ENCODE peak calls at places on chromosomes 4 and X, in ten cellular contexts. A, C, H, F, U, Y, G, B, V and Z are unnamed samples.

GRCh38 chr4:27005512-27006246 is 145.0 kb downstream of the STIM2 start:
- DNase-seq in A (no peak), C (no peak), H (no peak), F (peak; percentile 83), U (peak; percentile 55), Y (no peak), G (no peak), B (peak; percentile 87), V (peak; percentile 85), Z (peak; percentile 89)

GRCh38 chrX:53716328-53717088 is 30.0 kb upstream of the HUWE1 start:
- DNase-seq in A (peak; percentile 29), C (no peak), H (no peak), F (peak; percentile 20), U (peak; percentile 11), Y (no peak), G (no peak), B (peak; percentile 40), V (peak; percentile 74), Z (peak; percentile 22)

GRCh38 chrX:34877451-34877850 is 65.1 kb upstream of the FAM47B start:
- DNase-seq in A (no peak), C (no peak), H (no peak), F (peak; percentile 60), U (no peak), Y (no peak), G (no peak), B (no peak), V (no peak), Z (no peak)

GRCh38 chr4:112523008-112523440 is 7.0 kb upstream of the NEUROG2 start:
- DNase-seq in A (no peak), C (no peak), H (no peak), F (peak; percentile 43), U (no peak), Y (no peak), G (peak; percentile 71), B (peak; percentile 34), V (no peak), Z (no peak)

GRCh38 chr4:121096629-121097028 is 24.3 kb upstream of the NDNF start:
- DNase-seq in A (no peak), C (no peak), H (no peak), F (peak; percentile 66), U (peak; percentile 10), Y (peak; percentile 24), G (peak; percentile 9), B (peak; percentile 70), V (peak; percentile 50), Z (peak; percentile 51)

GRCh38 chrX:72125331-72126047 is 6.2 kb downstream of the RTL5 start:
- DNase-seq in A (no peak), C (no peak), H (no peak), F (peak; percentile 12), U (no peak), Y (no peak), G (no peak), B (no peak), V (no peak), Z (no peak)

GRCh38 chr4:95129708-95130343 is 372.1 kb downstream of the BMPR1B start:
- DNase-seq in A (no peak), C (no peak), H (peak; percentile 66), F (peak; percentile 100), U (peak; percentile 94), Y (peak; percentile 73), G (no peak), B (peak; percentile 100), V (peak; percentile 97), Z (peak; percentile 100)

GRCh38 chr4:129978315-129978714 is 882.4 kb downstream of the C4orf33 start:
- DNase-seq in A (no peak), C (no peak), H (no peak), F (no peak), U (no peak), Y (no peak), G (no peak), B (no peak), V (no peak), Z (no peak)

GRCh38 chr4:162610116-162610515 is 446.3 kb upstream of the FSTL5 start:
- DNase-seq in A (no peak), C (no peak), H (no peak), F (no peak), U (no peak), Y (no peak), G (no peak), B (no peak), V (no peak), Z (no peak)

GRCh38 chrX:80879916-80880315 is 70.2 kb upstream of the BRWD3 start:
- DNase-seq in A (no peak), C (no peak), H (no peak), F (no peak), U (no peak), Y (no peak), G (no peak), B (peak; percentile 2), V (peak; percentile 69), Z (no peak)

GRCh38 chr4:31141141-31141811 is 421.1 kb downstream of the PCDH7 start:
- DNase-seq in A (no peak), C (no peak), H (no peak), F (no peak), U (no peak), Y (no peak), G (no peak), B (peak; percentile 14), V (no peak), Z (no peak)

GRCh38 chrX:72100824-72101351 is 30.8 kb downstream of the RTL5 start:
- DNase-seq in A (peak; percentile 75), C (no peak), H (no peak), F (no peak), U (no peak), Y (no peak), G (peak; percentile 53), B (no peak), V (no peak), Z (no peak)

GRCh38 chrX:52852110-52852872 is 15.6 kb downstream of the XAGE3 start:
- DNase-seq in A (no peak), C (no peak), H (no peak), F (peak; percentile 26), U (peak; percentile 43), Y (no peak), G (no peak), B (peak; percentile 1), V (peak; percentile 31), Z (no peak)

GRCh38 chr4:7252510-7253340 is 60.4 kb downstream of the SORCS2 start:
- DNase-seq in A (no peak), C (no peak), H (no peak), F (no peak), U (no peak), Y (no peak), G (no peak), B (no peak), V (no peak), Z (no peak)

GRCh38 chr4:37453004-37453360 is 208.4 kb downstream of the NWD2 start:
- DNase-seq in A (no peak), C (no peak), H (no peak), F (peak; percentile 85), U (peak; percentile 4), Y (peak; percentile 58), G (peak; percentile 71), B (peak; percentile 65), V (peak; percentile 87), Z (peak; percentile 86)

GRCh38 chr4:1506956-1507721 is 100.9 kb upstream of the NKX1-1 start:
- DNase-seq in A (no peak), C (peak; percentile 18), H (no peak), F (no peak), U (no peak), Y (no peak), G (no peak), B (no peak), V (no peak), Z (no peak)

GRCh38 chr4:138941037-138941436 is 74.5 kb upstream of the NOCT start:
- DNase-seq in A (no peak), C (no peak), H (no peak), F (no peak), U (no peak), Y (no peak), G (no peak), B (no peak), V (no peak), Z (no peak)
- TF ChIP-seq CTCF in A (no peak), C (no peak), H (no peak), F (no peak), U (no peak), Y (no peak), G (no peak), B (no peak), V (no peak), Z (no peak)

GRCh38 chrX:131841496-131842410 is 181.3 kb upstream of the STK26 start:
- DNase-seq in A (no peak), C (no peak), H (no peak), F (peak; percentile 63), U (peak; percentile 6), Y (peak; percentile 40), G (peak; percentile 69), B (peak; percentile 60), V (peak; percentile 78), Z (peak; percentile 40)
- TF ChIP-seq CTCF in A (peak; percentile 69), C (peak; percentile 60), H (peak; percentile 94), F (peak; percentile 81), U (peak; percentile 66), Y (peak; percentile 68), G (peak; percentile 73), B (peak; percentile 92), V (peak; percentile 85), Z (peak; percentile 60)

DNA sequence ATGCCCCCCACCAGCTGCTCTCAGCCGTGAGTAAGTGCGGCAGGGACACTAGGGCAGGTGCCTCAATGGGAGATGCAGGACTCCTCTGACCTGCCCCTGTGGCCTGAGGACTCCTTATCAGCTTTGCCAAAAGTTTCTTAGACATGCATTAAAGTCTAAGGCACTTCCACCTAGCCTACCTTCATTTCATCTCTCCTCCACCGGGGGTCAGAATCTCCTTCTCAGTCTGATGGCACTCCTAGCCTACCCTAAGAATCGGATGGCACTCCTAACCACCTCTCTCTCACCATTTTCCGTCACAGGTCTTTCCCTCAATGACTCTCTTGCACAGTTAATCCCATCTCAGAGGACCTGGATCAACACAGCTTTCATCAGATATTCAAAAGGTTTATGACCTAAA is 85.9 kb downstream of the OTC start:
- DNase-seq in A (no peak), C (no peak), H (no peak), F (no peak), U (no peak), Y (no peak), G (no peak), B (no peak), V (no peak), Z (no peak)
- TF ChIP-seq CTCF in A (no peak), C (no peak), H (no peak), F (no peak), U (no peak), Y (no peak), G (no peak), B (no peak), V (no peak), Z (no peak)

DNA sequence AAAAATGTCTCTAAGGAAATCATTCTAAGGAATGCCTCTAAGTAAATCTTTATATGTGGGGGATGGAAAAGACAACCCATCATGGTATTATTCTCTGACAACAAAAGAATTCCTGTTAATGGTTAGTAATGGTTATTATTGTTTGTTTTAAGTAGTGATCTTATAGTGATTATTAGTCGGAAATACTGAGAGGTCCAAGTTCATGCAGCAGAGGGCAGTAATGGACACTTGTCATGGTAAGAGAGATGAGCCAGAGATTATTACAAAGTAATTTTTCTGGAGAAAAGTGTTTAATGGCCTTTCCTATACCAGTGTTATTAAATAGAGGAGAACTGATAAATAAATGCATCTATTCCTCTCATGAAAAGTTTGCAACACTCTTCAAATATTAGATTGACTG is 8.1 kb upstream of the DKK2 start:
- DNase-seq in A (no peak), C (no peak), H (no peak), F (peak; percentile 51), U (no peak), Y (peak; percentile 12), G (no peak), B (peak; percentile 27), V (peak; percentile 28), Z (peak; percentile 17)
- TF ChIP-seq CTCF in A (no peak), C (no peak), H (no peak), F (peak; percentile 45), U (peak; percentile 23), Y (peak; percentile 47), G (no peak), B (no peak), V (peak; percentile 37), Z (peak; percentile 8)